ENCODE peak calls at places on chromosomes 2 and 18, in ten cellular contexts. T is progenitor cell of endocrine pancreas, K is GM13977, J is GM20000, M is HL-60, L is epithelial cell of esophagus, G is fibroblast of lung, O is adrenal gland, B is endothelial cell, P is cardiac fibroblast. H is an unnamed sample.

GRCh38 chr18:74084184-74084583 is 63.5 kb downstream of the FBXO15 start:
- DNase-seq in L (no peak), T (no peak), P (no peak), B (no peak), K (no peak), M (no peak), O (no peak), G (no peak), J (no peak), H (no peak)

GRCh38 chr2:223580951-223581350 is 21.2 kb downstream of the SCG2 start:
- DNase-seq in L (peak), K (no peak), T (no peak), G (peak), B (no peak), J (no peak), P (peak), M (no peak), O (peak), H (no peak)

GRCh38 chr2:22215517-22215916 is 1091.7 kb downstream of the TDRD15 start:
- DNase-seq in G (no peak), K (no peak), L (no peak), J (no peak), T (no peak), M (no peak), O (no peak), P (no peak), B (no peak), H (no peak)

GRCh38 chr2:204332706-204333105 is 212.6 kb upstream of the PARD3B start:
- DNase-seq in G (no peak), P (no peak), T (no peak), J (no peak), K (no peak), B (no peak), M (no peak), L (no peak), O (no peak), H (no peak)

GRCh38 chr2:58449286-58450010 is 208.3 kb upstream of the FANCL start:
- DNase-seq in J (peak), L (peak), B (no peak), O (no peak), T (no peak), G (peak), K (peak), P (no peak), M (no peak), H (no peak)

GRCh38 chr2:119545754-119546445 is 1.7 kb downstream of the CFAP221 start:
- DNase-seq in P (peak), G (peak), B (no peak), J (no peak), K (no peak), L (no peak), T (no peak), O (no peak), M (no peak), H (no peak)

GRCh38 chr18:3281456-3282400 is 19.8 kb downstream of the MYL12B start:
- DNase-seq in B (no peak), L (peak), O (no peak), G (peak), P (peak), J (peak), K (peak), T (no peak), M (peak), H (no peak)

GRCh38 chr2:83584674-83585073 is 874.4 kb downstream of the SUCLG1 start:
- DNase-seq in P (peak), K (no peak), O (peak), M (no peak), L (no peak), B (no peak), G (peak), J (no peak), T (no peak), H (no peak)

GRCh38 chr18:72727776-72728175 is 140.0 kb downstream of the NETO1 start:
- DNase-seq in K (no peak), P (no peak), B (no peak), L (peak), T (no peak), G (no peak), O (no peak), J (no peak), M (no peak), H (no peak)

GRCh38 chr18:8516391-8517250 is 92.6 kb upstream of the RAB12 start:
- DNase-seq in M (no peak), T (no peak), P (no peak), L (peak), B (no peak), J (no peak), K (no peak), G (no peak), O (no peak), H (no peak)

GRCh38 chr2:3253913-3254437 is 123.6 kb downstream of the EIPR1 start:
- DNase-seq in B (no peak), J (peak), P (no peak), L (no peak), T (no peak), G (no peak), O (no peak), K (no peak), M (no peak), H (no peak)

GRCh38 chr18:51051105-51051712 is 21.2 kb downstream of the SMAD4 start:
- DNase-seq in M (peak), B (no peak), P (peak), T (no peak), L (peak), J (no peak), G (peak), O (peak), K (peak), H (no peak)

GRCh38 chr18:32735781-32736180 is 37.0 kb downstream of the KLHL14 start:
- DNase-seq in K (no peak), P (no peak), G (peak), T (no peak), O (no peak), B (no peak), M (no peak), L (peak), J (no peak), H (no peak)

GRCh38 chr2:119248311-119248710 is 24.7 kb downstream of the STEAP3 start:
- DNase-seq in J (no peak), L (peak), O (no peak), G (peak), M (no peak), P (peak), T (no peak), K (no peak), B (no peak), H (no peak)

GRCh38 chr2:128498086-128498485 is 179.4 kb upstream of the HS6ST1 start:
- DNase-seq in G (no peak), P (no peak), O (no peak), J (no peak), L (no peak), M (no peak), B (no peak), T (no peak), K (no peak), H (peak)

GRCh38 chr2:37919631-37920032 is 5.5 kb upstream of the RMDN2 start:
- DNase-seq in B (no peak), O (peak), T (no peak), G (peak), L (no peak), P (peak), J (no peak), K (no peak), M (no peak), H (peak)

GRCh38 chr2:191983186-191983585 is 136.3 kb upstream of the CAVIN2 start:
- DNase-seq in K (no peak), B (no peak), O (no peak), L (peak), J (no peak), T (no peak), P (no peak), M (no peak), G (peak), H (no peak)

GRCh38 chr2:8980096-8980495 is 23.4 kb downstream of the MBOAT2 start:
- DNase-seq in M (no peak), L (no peak), T (no peak), G (peak), P (no peak), B (no peak), O (no peak), K (no peak), J (no peak), H (no peak)

GRCh38 chr2:239202343-239202742 is 198.5 kb downstream of the HDAC4 start:
- DNase-seq in K (no peak), O (no peak), L (no peak), J (no peak), P (no peak), T (no peak), G (no peak), M (no peak), B (no peak), H (no peak)

GRCh38 chr18:2911533-2911932 is 64.7 kb downstream of the EMILIN2 start:
- DNase-seq in T (no peak), M (no peak), J (no peak), G (no peak), B (no peak), P (no peak), K (no peak), L (no peak), O (no peak), H (no peak)

GRCh38 chr2:215651412-215651811 is 215.5 kb upstream of the FN1 start:
- DNase-seq in J (no peak), T (no peak), G (no peak), B (no peak), L (no peak), K (no peak), O (no peak), P (no peak), M (no peak), H (no peak)

GRCh38 chr18:71784777-71785176 is 759.4 kb downstream of the CBLN2 start:
- DNase-seq in T (no peak), J (peak), P (peak), B (no peak), K (peak), G (no peak), O (no peak), L (peak), M (peak), H (peak)

GRCh38 chr2:120026890-120027289 is 14.0 kb downstream of the EPB41L5 start:
- DNase-seq in G (no peak), O (no peak), J (no peak), B (no peak), M (no peak), T (no peak), K (no peak), L (no peak), P (no peak), H (no peak)

GRCh38 chr18:49669403-49669802 is 107.5 kb downstream of the LIPG start:
- DNase-seq in B (no peak), L (peak), O (no peak), P (no peak), M (no peak), J (no peak), G (peak), K (no peak), T (no peak), H (no peak)

GRCh38 chr2:239612133-239612532 is 211.3 kb upstream of the HDAC4 start:
- DNase-seq in G (no peak), M (no peak), L (no peak), T (no peak), O (no peak), P (no peak), B (no peak), J (no peak), K (no peak), H (no peak)

GRCh38 chr2:136117909-136118818 is at the start of gene CXCR4:
- DNase-seq in B (peak), M (peak), O (peak), K (peak), G (peak), J (peak), P (peak), T (peak), L (peak), H (peak)

GRCh38 chr2:136118819-136119716 is 1.1 kb upstream of the CXCR4 start:
- DNase-seq in L (no peak), G (no peak), J (peak), P (no peak), B (peak), M (peak), K (peak), O (peak), T (no peak), H (peak)

GRCh38 chr2:136116111-136116812 is 1.7 kb downstream of the CXCR4 start:
- DNase-seq in T (no peak), G (no peak), P (peak), L (no peak), M (peak), K (peak), O (peak), B (peak), J (peak), H (peak)

GRCh38 chr2:136116813-136117390 is 1.0 kb downstream of the CXCR4 start:
- DNase-seq in G (no peak), M (peak), O (peak), L (no peak), T (no peak), P (no peak), J (peak), B (peak), K (peak), H (no peak)

DNA sequence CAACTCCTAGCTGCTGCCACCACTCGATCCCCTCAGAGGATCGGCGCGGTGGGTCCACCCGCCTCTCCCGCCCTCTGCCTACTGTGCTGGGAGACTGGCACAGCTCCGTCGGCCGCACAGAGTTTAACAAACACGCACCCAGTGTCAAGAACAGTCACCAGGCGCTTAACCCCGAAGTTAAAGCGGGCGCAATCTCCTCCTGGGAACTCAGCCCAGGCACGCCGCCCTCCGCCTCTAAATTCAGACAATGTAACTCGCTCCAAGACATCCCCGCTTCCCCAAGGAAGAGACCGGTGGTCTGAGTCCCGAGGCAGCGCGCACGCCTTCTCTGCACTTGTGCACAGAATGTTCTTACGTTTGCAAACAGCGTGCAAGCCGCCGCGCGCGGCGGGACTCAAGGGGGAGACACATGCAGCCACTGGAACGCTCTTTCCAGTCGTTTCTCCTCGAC is 533 bp downstream of the CXCR4 start:
- DNase-seq in L (peak), M (peak), T (peak), P (peak), B (peak), J (peak), K (peak), G (peak), O (peak), H (peak)
- TF ChIP-seq CTCF in L (no peak), M (no peak), T (peak), P (no peak), B (no peak), J (no peak), K (no peak), G (peak), O (no peak), H (no peak)

DNA sequence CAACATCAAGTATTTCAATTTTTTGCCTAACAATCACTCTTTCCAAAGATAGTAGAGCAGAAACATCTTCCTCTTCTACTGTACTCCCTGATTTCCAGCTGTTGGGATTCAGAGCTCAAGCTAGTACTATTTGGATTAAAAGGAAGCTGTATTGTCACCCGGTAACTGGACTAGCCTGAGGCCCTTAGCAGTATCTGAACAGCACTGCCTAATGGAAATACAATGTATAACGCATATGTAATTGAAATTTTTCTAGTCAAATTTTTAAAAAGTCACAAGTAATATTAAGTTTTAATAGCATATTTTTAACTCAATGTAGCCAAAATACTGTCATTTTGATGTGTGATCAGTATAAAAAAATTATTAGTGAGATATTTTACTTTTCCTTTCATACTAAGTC is 86.1 kb downstream of the COX7A2L start:
- DNase-seq in J (no peak), K (no peak), M (no peak), L (no peak), T (no peak), P (peak), O (no peak), B (no peak), G (no peak), H (no peak)
- TF ChIP-seq CTCF in J (no peak), K (no peak), M (no peak), L (no peak), T (no peak), P (no peak), O (no peak), B (no peak), G (no peak), H (no peak)

GRCh38 chr2:68742638-68743037 is 8.0 kb downstream of the ARHGAP25 start:
- DNase-seq in O (no peak), T (no peak), P (no peak), J (no peak), L (no peak), K (no peak), B (no peak), M (peak), G (no peak), H (no peak)

GRCh38 chr2:68743531-68743930 is 8.9 kb downstream of the ARHGAP25 start:
- DNase-seq in L (no peak), O (no peak), P (no peak), T (no peak), G (no peak), B (no peak), K (no peak), J (no peak), M (no peak), H (no peak)

GRCh38 chr2:68745006-68745405 is 10.4 kb downstream of the ARHGAP25 start:
- DNase-seq in P (no peak), G (no peak), M (no peak), K (no peak), L (no peak), J (no peak), B (no peak), T (no peak), O (no peak), H (no peak)

GRCh38 chr2:68746408-68746807 is 11.8 kb downstream of the ARHGAP25 start:
- DNase-seq in L (no peak), B (no peak), T (no peak), O (no peak), P (no peak), K (no peak), J (no peak), G (no peak), M (no peak), H (no peak)

DNA sequence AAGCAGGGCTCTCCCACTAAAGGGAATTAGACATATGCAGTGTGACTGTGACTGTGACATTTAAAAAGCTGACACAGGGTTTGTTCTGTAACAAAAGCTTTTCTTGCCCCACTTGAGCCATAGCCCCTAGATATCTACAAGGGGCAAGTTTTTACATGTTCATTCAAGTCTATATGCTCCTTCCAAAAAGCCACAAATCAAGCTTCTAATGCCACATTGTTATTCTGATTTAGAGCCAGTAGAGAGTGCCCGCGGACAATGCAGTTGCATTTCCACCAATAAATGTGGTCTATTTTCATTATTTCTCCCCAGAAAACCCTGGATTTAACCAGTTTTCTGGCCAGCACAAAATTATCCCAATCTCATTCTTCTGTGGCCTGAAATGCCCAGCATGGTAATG is 9.9 kb downstream of the ARHGAP25 start:
- DNase-seq in B (no peak), K (no peak), L (peak), O (no peak), G (no peak), P (no peak), T (no peak), M (no peak), J (no peak), H (no peak)
- TF ChIP-seq CTCF in B (no peak), K (no peak), L (peak), O (no peak), G (no peak), P (no peak), T (no peak), M (no peak), J (no peak), H (no peak)

GRCh38 chr2:228688007-228688645 is 506.6 kb upstream of the SPHKAP start:
- DNase-seq in B (no peak), K (no peak), T (no peak), P (peak), G (no peak), M (no peak), O (no peak), L (peak), J (no peak), H (no peak)

GRCh38 chr2:228690681-228691080 is 509.2 kb upstream of the SPHKAP start:
- DNase-seq in T (no peak), G (no peak), B (no peak), M (no peak), O (no peak), L (no peak), J (no peak), K (no peak), P (no peak), H (no peak)

GRCh38 chr2:228689049-228689448 is 507.6 kb upstream of the SPHKAP start:
- DNase-seq in K (no peak), O (no peak), J (no peak), B (peak), L (peak), M (no peak), P (peak), G (no peak), T (peak), H (peak)
- TF ChIP-seq CTCF in K (no peak), O (no peak), J (peak), B (peak), L (no peak), M (no peak), P (peak), G (peak), T (peak), H (no peak)

DNA sequence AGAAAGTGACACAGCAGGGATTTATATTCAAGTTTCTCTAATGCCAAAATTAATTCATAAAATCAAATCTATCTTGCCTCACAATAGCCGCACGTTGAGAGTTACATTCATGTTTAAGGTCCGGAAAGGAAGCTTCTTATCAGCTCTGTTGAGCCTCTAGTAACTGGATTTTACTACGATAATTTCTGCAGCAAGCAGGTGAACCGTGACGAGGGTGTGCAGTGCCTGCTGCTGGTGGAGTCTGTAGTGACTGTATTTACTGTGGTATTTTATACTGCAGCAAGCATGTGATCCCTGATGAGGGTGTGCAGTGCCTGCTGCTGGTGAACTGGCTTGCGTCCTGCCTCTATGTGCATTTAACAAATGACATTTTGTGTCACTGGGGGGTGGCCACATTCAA is 120.0 kb downstream of the SNTG2 start:
- DNase-seq in T (no peak), K (no peak), P (no peak), G (no peak), B (no peak), J (no peak), O (no peak), L (no peak), M (no peak), H (no peak)
- TF ChIP-seq CTCF in T (no peak), K (no peak), P (no peak), G (no peak), B (no peak), J (no peak), O (no peak), L (no peak), M (no peak), H (no peak)

GRCh38 chr18:26806224-26806623 is 59.3 kb downstream of the AQP4 start:
- DNase-seq in B (no peak), G (no peak), P (no peak), K (no peak), T (no peak), O (no peak), L (no peak), M (no peak), J (no peak), H (peak)

GRCh38 chr18:26803643-26804042 is 61.9 kb downstream of the AQP4 start:
- DNase-seq in K (no peak), G (no peak), P (no peak), B (no peak), M (no peak), O (no peak), L (peak), J (no peak), T (no peak), H (no peak)

GRCh38 chr18:26802330-26803200 is 62.9 kb downstream of the AQP4 start:
- DNase-seq in B (no peak), M (peak), G (no peak), L (peak), T (no peak), J (no peak), P (no peak), K (no peak), O (peak), H (no peak)

DNA sequence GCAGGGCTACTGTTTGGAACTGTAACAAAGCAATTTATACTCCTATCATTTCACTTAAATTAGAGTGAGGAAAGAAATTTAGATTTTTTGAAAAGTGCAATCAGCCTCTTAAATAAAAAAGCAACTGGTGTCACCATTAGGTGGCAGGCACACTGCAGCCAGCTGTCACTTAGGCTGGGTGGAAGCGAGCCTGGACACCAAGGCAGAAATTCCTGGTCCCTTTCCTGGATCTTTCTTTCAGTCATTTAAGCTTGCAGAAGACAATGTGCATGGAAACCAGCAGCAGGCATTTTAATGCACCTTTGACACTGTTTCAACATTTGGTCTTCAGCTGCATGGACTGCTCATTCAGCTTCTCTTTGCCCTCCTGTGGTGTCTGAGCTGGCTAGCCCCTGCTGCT is 61.0 kb downstream of the AQP4 start:
- DNase-seq in M (no peak), L (no peak), B (peak), T (no peak), G (no peak), J (no peak), K (no peak), P (no peak), O (peak), H (peak)
- TF ChIP-seq CTCF in M (no peak), L (no peak), B (peak), T (peak), G (no peak), J (peak), K (peak), P (no peak), O (peak), H (no peak)

H was measured in testis.